ENCODE peak calls at places on chromosome 4, in four cellular contexts. J is uterus, W is suprapubic skin, P is GM23248. K is an unnamed sample.

GRCh38 chr4:140239311-140239710 is 85.3 kb upstream of the MAML3 start:
- DNase-seq in J (no peak), W (no peak), P (no peak), K (no peak)

GRCh38 chr4:24226667-24227066 is 336.8 kb upstream of the PPARGC1A start:
- DNase-seq in J (no peak), P (peak; percentile 70), W (no peak), K (no peak)

GRCh38 chr4:152605641-152606304 is 69.9 kb upstream of the FBXW7 start:
- DNase-seq in J (no peak), W (no peak), P (peak; percentile 88), K (no peak)

GRCh38 chr4:10197952-10198351 is 81.4 kb upstream of the WDR1 start:
- DNase-seq in W (no peak), J (no peak), P (no peak), K (no peak)

GRCh38 chr4:118834960-118835895 is 698 bp downstream of the SEC24D start:
- DNase-seq in W (peak; percentile 76), J (peak; percentile 71), P (peak; percentile 96), K (peak; percentile 54)

GRCh38 chr4:97828646-97829045 is 314.6 kb downstream of the STPG2 start:
- DNase-seq in W (no peak), J (no peak), P (no peak), K (no peak)

GRCh38 chr4:111802191-111802590 is 343.1 kb upstream of the FAM241A start:
- DNase-seq in J (no peak), W (no peak), P (peak; percentile 76), K (no peak)

GRCh38 chr4:149248191-149248590 is 567.5 kb downstream of the IQCM start:
- DNase-seq in J (no peak), W (no peak), P (no peak), K (no peak)

GRCh38 chr4:26140150-26140898 is 180.5 kb upstream of the RBPJ start:
- DNase-seq in P (peak; percentile 67), J (peak; percentile 67), W (no peak), K (no peak)

GRCh38 chr4:36399762-36400353 is 118.4 kb downstream of the DTHD1 start:
- DNase-seq in P (peak; percentile 14), J (no peak), W (no peak), K (no peak)

GRCh38 chr4:15690020-15690809 is 8.6 kb downstream of the FAM200B start:
- DNase-seq in W (no peak), J (no peak), P (peak; percentile 92), K (no peak)

GRCh38 chr4:138828926-138829325 is 186.7 kb upstream of the NOCT start:
- DNase-seq in W (no peak), P (no peak), J (no peak), K (peak; percentile 19)

GRCh38 chr4:91936301-91936700 is 367.5 kb upstream of the GRID2 start:
- DNase-seq in P (peak; percentile 2), J (no peak), W (no peak), K (no peak)

GRCh38 chr4:183912585-183912984 is 7.5 kb downstream of the STOX2 start:
- DNase-seq in P (no peak), W (no peak), J (no peak), K (no peak)

GRCh38 chr4:122003335-122003734 is 51.5 kb upstream of the TRPC3 start:
- DNase-seq in W (no peak), P (peak; percentile 12), J (no peak), K (no peak)

GRCh38 chr4:1045193-1045594 is 33.8 kb downstream of the FGFRL1 start:
- DNase-seq in P (no peak), W (no peak), J (peak; percentile 19), K (peak; percentile 7)

GRCh38 chr4:186008057-186008456 is 60.9 kb upstream of the TLR3 start:
- DNase-seq in J (no peak), P (no peak), W (no peak), K (no peak)

GRCh38 chr4:25792200-25792791 is 70.5 kb downstream of the SEL1L3 start:
- DNase-seq in J (no peak), P (peak; percentile 23), W (no peak), K (no peak)

GRCh38 chr4:14627038-14627437 is 375.2 kb upstream of the CPEB2 start:
- DNase-seq in W (no peak), J (no peak), P (no peak), K (no peak)
- H3K9me3 ChIP-seq in W (no peaks in the 10 kb centered on the region), J (no peaks in the 10 kb centered on the region), P (no peaks in the 10 kb centered on the region), K (no peaks in the 10 kb centered on the region)

GRCh38 chr4:173330590-173330989 is 3.6 kb downstream of the HMGB2 start:
- DNase-seq in J (no peak), P (no peak), W (no peak), K (no peak)

GRCh38 chr4:173334085-173334890 is at the start of gene HMGB2:
- DNase-seq in P (peak; percentile 100), W (peak; percentile 100), J (peak; percentile 100), K (peak; percentile 100)

GRCh38 chr4:173333658-173334084 is 487 bp downstream of the HMGB2 start:
- DNase-seq in W (peak; percentile 82), P (peak; percentile 74), J (peak; percentile 63), K (peak; percentile 68)

GRCh38 chr4:173332963-173333657 is 1.0 kb downstream of the HMGB2 start:
- DNase-seq in J (no peak), W (no peak), P (peak; percentile 50), K (no peak)

GRCh38 chr4:173332021-173332487 is 2.1 kb downstream of the HMGB2 start:
- DNase-seq in P (peak; percentile 38), W (no peak), J (no peak), K (no peak)
- H3K4me3 ChIP-seq in P (peak overlapping the region; percentile 92), W (peak overlapping the region; percentile 98), J (no peak overlapping the region), K (peak overlapping the region; percentile 94)

DNA sequence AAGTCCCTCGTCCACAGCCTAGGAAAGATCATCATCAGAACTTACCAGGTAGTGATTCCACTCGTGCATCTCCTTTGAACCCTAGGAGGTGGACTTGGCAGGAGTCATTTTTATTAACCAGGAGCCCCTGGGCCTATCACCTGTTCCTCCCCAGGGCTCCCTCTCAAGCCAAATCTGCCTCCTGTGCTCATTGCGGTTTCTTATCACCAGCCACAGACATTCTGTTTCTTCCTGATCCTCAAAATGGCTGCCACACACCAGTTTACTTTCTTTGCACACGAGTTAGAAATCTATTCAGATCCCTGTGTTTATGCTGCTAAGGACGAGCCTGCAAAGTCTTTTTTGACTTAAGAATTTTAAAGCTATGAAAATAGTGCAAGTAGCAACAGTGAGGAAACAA is 354.5 kb upstream of the BOD1L1 start:
- DNase-seq in J (no peak), W (no peak), P (no peak), K (no peak)
- H3K9me3 ChIP-seq in J (no peaks in the 10 kb centered on the region), W (no peaks in the 10 kb centered on the region), P (no peaks in the 10 kb centered on the region), K (no peaks in the 10 kb centered on the region)

DNA sequence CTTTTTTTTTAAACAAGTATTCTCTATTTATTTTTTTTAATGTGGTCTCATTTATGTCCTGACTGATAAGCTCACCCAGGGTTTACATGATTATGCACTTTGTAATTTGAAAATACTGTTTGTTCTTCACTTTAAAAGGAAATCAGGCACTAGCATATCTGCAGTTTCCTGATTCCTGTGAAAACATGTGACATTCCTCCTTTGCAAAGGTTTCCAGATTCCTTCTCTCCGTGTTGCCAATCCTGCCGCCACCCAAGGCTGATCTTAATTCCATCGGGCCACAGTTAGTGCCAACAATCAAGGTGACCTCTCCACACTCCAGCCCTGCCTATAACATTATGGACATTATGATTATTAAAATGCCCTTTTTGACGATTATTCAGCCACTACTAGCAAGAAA is 225.4 kb downstream of the PCDH7 start:
- DNase-seq in J (no peak), W (no peak), P (no peak), K (no peak)
- H3K4me3 ChIP-seq in J (no peak overlapping the region), W (no peak overlapping the region), P (no peak overlapping the region), K (no peak overlapping the region)

K was measured in left ventricle myocardium inferior.